ENCODE peak calls at places on chromosome 7, in nine cellular contexts. P is fibroblast of lung, O is GM23338, R is brain microvascular endothelial cell, E is transverse colon, I is right lobe of liver, T is DND-41, A is IMR-90, C is heart right ventricle. H is an unnamed sample.

GRCh38 chr7:40808409-40808942 is 673.7 kb downstream of the SUGCT start:
- DNase-seq in A (peak), T (no peak), E (no peak), O (no peak), I (no peak), C (no peak), P (peak), R (peak), H (peak)

GRCh38 chr7:102895602-102896001 is 17.2 kb upstream of the LRRC17 start:
- DNase-seq in T (no peak), C (no peak), O (no peak), R (no peak), E (no peak), A (no peak), I (no peak), P (peak), H (no peak)

GRCh38 chr7:3267928-3268690 is 32.9 kb upstream of the SDK1 start:
- DNase-seq in E (no peak), O (no peak), T (no peak), I (no peak), P (peak), R (peak), A (peak), C (no peak), H (peak)

GRCh38 chr7:12570148-12570528 is 382 bp upstream of the SCIN start:
- DNase-seq in T (no peak), R (no peak), O (peak), C (no peak), E (peak), I (no peak), P (no peak), A (no peak), H (peak)

GRCh38 chr7:131225619-131226101 is 102.0 kb upstream of the MKLN1 start:
- DNase-seq in O (no peak), R (no peak), C (peak), T (no peak), A (peak), I (no peak), E (peak), P (peak), H (peak)

GRCh38 chr7:45324683-45325237 is 167.2 kb downstream of the RAMP3 start:
- DNase-seq in A (no peak), T (no peak), E (no peak), C (no peak), P (peak), O (no peak), I (no peak), R (no peak), H (peak)

GRCh38 chr7:70092314-70093303 is 494.3 kb downstream of the AUTS2 start:
- DNase-seq in I (no peak), R (no peak), A (peak), E (no peak), T (no peak), O (no peak), P (peak), C (peak), H (peak)

GRCh38 chr7:110856704-110857103 is 234.2 kb upstream of the LRRN3 start:
- DNase-seq in R (peak), A (peak), P (no peak), O (peak), I (no peak), E (no peak), C (no peak), T (no peak), H (no peak)

GRCh38 chr7:20417260-20417659 is 86.6 kb downstream of the ITGB8 start:
- DNase-seq in P (no peak), C (no peak), E (peak), I (no peak), O (no peak), A (no peak), T (no peak), R (no peak), H (no peak)

GRCh38 chr7:108307246-108307982 is 148.8 kb downstream of the NRCAM start:
- DNase-seq in A (no peak), R (no peak), P (no peak), E (no peak), T (no peak), I (no peak), C (no peak), O (no peak), H (no peak)

GRCh38 chr7:157588271-157588589 is 251.4 kb downstream of the DNAJB6 start:
- DNase-seq in O (no peak), A (no peak), I (no peak), C (no peak), R (no peak), E (no peak), P (no peak), T (no peak), H (no peak)

GRCh38 chr7:36390199-36391090 is 783 bp downstream of the ANLN start:
- DNase-seq in O (peak), A (peak), I (peak), P (peak), C (peak), R (peak), T (peak), E (peak), H (peak)

GRCh38 chr7:133703547-133703946 is 423.6 kb upstream of the LRGUK start:
- DNase-seq in C (peak), T (no peak), I (no peak), R (peak), O (no peak), A (peak), E (no peak), P (peak), H (peak)

DNA sequence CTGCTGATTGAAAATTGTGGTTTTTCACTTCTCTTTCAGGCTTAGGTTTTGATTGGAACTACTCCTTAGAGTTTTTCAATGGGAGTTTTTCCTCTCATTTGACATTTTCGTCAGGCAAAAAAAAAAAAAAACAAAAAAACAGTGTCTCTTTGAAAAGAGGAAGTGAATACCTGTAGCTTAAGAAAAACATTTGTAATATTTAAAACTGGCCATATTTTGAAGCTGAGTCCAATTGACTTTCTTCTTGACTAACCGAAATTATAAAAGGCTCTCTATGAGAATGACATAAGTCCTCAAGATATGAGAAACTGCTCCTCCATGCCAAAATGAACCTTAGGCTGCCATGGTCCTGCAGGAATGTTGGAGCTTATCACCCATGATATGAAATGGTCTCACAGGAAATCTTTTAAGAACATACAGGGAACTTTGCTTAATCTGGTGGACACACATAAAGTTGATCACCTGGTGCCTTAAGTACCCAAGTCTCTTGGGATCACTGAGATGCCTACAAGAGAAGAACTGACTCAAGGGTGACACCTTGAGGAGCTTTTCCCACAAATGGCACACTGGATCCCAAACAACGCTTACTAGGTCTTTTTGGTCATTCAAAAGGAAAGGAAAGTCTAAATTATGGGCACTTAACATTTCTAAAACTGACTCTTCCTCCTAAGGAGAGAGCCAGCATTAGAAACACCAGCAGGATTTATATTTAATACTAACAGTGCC is 263.4 kb downstream of the CDC14C start:
- DNase-seq in C (no peak), E (no peak), O (peak), T (no peak), A (no peak), R (no peak), I (no peak), P (no peak), H (no peak)
- TF ChIP-seq CTCF in C (peak), E (no peak), O (peak), T (peak), A (no peak), R (no peak), I (no peak), P (no peak), H (no peak)

DNA sequence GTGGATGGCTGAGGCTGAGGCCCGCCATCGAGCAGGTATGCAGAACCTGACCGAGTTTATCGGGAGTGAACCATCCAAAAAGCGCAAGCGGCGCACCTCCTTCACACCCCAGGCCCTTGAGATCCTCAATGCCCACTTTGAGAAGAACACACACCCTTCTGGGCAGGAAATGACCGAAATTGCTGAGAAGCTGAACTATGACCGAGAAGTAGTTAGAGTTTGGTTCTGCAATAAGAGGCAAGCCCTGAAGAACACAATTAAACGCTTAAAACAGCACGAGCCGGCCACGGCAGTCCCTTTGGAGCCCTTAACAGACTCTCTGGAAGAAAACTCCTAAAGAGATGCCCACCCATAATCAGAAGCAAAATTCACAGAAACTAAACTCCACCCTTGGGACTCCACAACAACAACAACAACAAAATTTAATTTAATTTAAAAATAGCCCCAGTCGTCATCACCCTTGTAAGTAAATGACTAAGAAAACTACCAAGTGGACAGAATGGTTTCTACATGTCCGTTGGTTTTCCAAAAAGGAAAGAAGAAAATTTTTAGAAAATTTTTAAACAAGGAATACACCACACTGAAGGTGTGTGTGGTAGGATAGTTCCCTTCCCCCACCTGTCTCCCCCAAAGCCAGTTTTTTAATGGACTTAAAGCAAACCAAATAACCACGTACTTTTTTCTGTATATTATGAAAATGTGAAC is 101.7 kb upstream of the YAE1 start:
- DNase-seq in O (no peak), E (peak), A (no peak), T (no peak), R (no peak), C (no peak), P (no peak), I (no peak), H (no peak)
- H3K4me3 ChIP-seq in O (no peak), E (peak), A (no peak), T (no peak), R (no peak), C (no peak), P (no peak), I (no peak), H (no peak)

DNA sequence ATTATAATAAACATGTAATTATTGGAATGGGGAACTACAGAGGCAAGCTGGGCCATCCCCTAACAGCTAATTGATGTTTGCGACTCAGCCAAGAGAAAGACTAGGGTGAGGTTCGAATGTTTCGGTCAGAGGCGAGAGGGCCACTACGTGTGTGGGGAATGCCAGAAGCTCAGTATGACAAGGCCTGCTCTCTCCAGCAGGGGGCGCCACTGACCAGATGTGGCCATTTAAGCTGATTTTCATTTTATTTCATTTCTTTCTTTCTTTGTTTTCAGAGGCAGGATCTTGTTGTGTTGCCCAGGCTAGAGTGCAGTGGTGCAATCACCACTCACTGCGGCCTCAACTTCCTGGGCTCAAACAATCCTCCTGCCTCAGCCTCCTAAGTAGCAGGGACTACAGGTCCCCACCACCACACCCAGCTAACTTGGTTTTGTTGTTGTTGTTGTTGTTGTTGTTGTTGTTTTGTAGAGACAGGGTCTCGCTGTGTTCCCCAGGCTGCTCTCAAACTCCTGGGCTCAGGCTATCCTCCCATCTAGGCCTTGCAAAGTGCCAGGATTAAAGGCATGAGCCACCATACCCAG is 38.1 kb downstream of the TMEM130 start:
- DNase-seq in A (peak), R (peak), I (no peak), T (peak), O (peak), C (no peak), P (no peak), E (peak), H (peak)
- TF ChIP-seq CTCF in A (peak), R (peak), I (peak), T (peak), O (peak), C (peak), P (peak), E (peak), H (peak)

GRCh38 chr7:69018200-69018599 is 580.1 kb upstream of the AUTS2 start:
- DNase-seq in T (no peak), C (no peak), E (no peak), O (peak), A (no peak), I (no peak), P (no peak), R (no peak), H (no peak)
- H3K4me3 ChIP-seq in T (no peak), C (no peak), E (no peak), O (no peak), A (no peak), I (no peak), P (no peak), R (no peak), H (no peak)

GRCh38 chr7:142671506-142671905 is 77.8 kb upstream of the PRSS1 start:
- DNase-seq in R (no peak), T (no peak), A (no peak), E (no peak), C (no peak), P (no peak), I (no peak), O (no peak), H (no peak)

GRCh38 chr7:142668495-142668894 is 80.8 kb upstream of the PRSS1 start:
- DNase-seq in O (no peak), E (no peak), P (no peak), I (no peak), T (no peak), A (no peak), R (no peak), C (no peak), H (no peak)

GRCh38 chr7:142670504-142670903 is 78.8 kb upstream of the PRSS1 start:
- DNase-seq in O (no peak), R (no peak), C (no peak), E (no peak), P (no peak), A (no peak), T (no peak), I (no peak), H (no peak)

DNA sequence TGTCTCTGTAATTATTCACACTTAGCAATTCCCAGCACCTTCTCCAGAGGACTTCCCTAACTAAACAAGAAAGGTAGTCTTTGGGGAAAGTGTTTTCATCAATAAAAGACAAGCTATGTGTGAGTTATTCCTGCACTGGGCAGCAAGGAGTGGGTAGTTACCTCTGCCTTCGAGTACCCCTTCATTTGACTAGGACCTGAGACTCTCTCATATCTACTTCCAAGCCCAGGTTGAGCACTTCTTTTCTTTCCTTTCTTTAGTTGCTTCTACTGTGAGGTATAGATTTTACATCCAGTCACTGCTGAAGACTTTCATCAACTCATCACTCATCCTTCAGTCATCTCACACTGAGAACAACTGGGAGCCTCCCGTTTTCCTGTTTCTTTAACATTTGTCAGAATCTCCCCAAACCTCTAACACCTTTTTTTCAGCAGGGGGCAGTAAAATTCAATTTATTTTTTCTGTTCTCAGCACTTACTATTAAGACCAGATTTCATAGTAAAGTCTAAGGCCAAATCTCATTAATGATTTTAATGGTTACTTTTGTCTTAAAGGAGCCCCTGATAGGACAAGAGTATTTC is 80.1 kb upstream of the PRSS1 start:
- DNase-seq in P (peak), C (no peak), O (peak), T (no peak), E (no peak), A (peak), I (no peak), R (peak), H (peak)
- TF ChIP-seq CTCF in P (peak), C (peak), O (peak), T (no peak), E (peak), A (peak), I (peak), R (peak), H (peak)

GRCh38 chr7:7709263-7709662 is 9.1 kb downstream of the RPA3 start:
- DNase-seq in T (no peak), E (no peak), A (no peak), P (no peak), R (no peak), I (no peak), O (peak), C (no peak), H (no peak)

GRCh38 chr7:7706556-7706955 is 11.9 kb downstream of the RPA3 start:
- DNase-seq in T (no peak), A (no peak), E (no peak), O (no peak), C (no peak), P (no peak), R (no peak), I (no peak), H (no peak)

GRCh38 chr7:7706101-7706511 is 12.3 kb downstream of the RPA3 start:
- DNase-seq in A (no peak), P (no peak), I (no peak), E (no peak), C (no peak), R (no peak), O (no peak), T (no peak), H (no peak)

GRCh38 chr7:7705316-7705715 is 13.1 kb downstream of the RPA3 start:
- DNase-seq in P (no peak), T (no peak), O (no peak), A (peak), I (no peak), R (no peak), C (no peak), E (no peak), H (no peak)

DNA sequence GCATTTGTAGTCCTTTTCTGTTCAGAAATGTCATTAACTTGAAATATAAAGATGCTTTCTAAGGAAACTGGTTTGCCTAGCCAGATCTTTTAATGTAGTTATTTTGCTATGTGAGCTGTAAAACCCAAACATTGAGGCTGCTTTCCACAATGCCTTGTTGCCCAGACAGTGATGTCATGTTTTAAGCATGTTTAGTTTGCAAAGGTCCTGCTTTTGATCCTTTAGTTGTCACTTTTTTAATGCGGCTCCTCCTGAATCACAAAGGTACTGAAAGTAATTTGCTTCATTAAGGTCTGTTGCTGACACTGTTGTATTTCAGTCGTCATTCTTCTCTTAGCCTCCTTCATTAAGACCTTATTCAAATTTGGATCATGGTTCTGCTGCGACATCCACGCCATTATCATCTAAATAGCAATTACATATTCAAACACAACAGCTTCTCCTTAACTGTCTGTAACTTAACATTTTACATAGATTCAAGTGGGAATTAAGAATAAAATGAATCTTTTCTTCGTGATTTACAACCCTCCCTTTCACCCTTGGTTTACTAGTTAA is 10.6 kb downstream of the RPA3 start:
- DNase-seq in T (no peak), O (peak), E (no peak), R (peak), A (peak), P (peak), I (no peak), C (no peak), H (peak)
- H3K4me3 ChIP-seq in T (no peak), O (peak), E (no peak), R (no peak), A (no peak), P (no peak), I (no peak), C (no peak), H (no peak)

GRCh38 chr7:30068117-30068516 is 39.9 kb downstream of the PLEKHA8 start:
- DNase-seq in P (peak), E (no peak), C (no peak), I (no peak), T (no peak), R (peak), O (no peak), A (peak), H (peak)

GRCh38 chr7:30066697-30067096 is 38.5 kb downstream of the PLEKHA8 start:
- DNase-seq in R (no peak), O (no peak), I (no peak), E (no peak), P (no peak), C (no peak), A (no peak), T (no peak), H (no peak)

GRCh38 chr7:30057741-30058140 is 29.5 kb downstream of the PLEKHA8 start:
- DNase-seq in O (no peak), T (no peak), E (no peak), I (no peak), A (peak), R (no peak), C (no peak), P (peak), H (no peak)

GRCh38 chr7:30065746-30066145 is 37.5 kb downstream of the PLEKHA8 start:
- DNase-seq in I (no peak), E (no peak), A (no peak), C (no peak), T (no peak), O (no peak), R (no peak), P (no peak), H (no peak)

GRCh38 chr7:30062587-30062986 is 34.4 kb downstream of the PLEKHA8 start:
- DNase-seq in E (no peak), A (peak), R (no peak), T (no peak), P (peak), C (no peak), O (peak), I (no peak), H (peak)
- TF ChIP-seq CTCF in E (peak), A (peak), R (peak), T (peak), P (peak), C (peak), O (peak), I (peak), H (peak)

GRCh38 chr7:29146082-29146706 is at the start of gene CPVL:
- DNase-seq in R (no peak), T (peak), E (peak), I (peak), P (peak), A (no peak), C (peak), O (peak), H (no peak)

GRCh38 chr7:29146888-29147609 is 712 bp upstream of the CPVL start:
- DNase-seq in T (no peak), O (peak), E (peak), R (no peak), P (peak), I (no peak), A (no peak), C (peak), H (no peak)

GRCh38 chr7:29143698-29144203 is 2.6 kb downstream of the CPVL start:
- DNase-seq in C (no peak), E (no peak), P (no peak), A (no peak), I (no peak), O (no peak), T (no peak), R (no peak), H (no peak)

GRCh38 chr7:29147821-29148220 is 1.5 kb upstream of the CPVL start:
- DNase-seq in T (no peak), O (no peak), P (no peak), R (no peak), C (peak), I (no peak), A (no peak), E (no peak), H (no peak)

GRCh38 chr7:29145553-29146081 is 720 bp downstream of the CPVL start:
- DNase-seq in I (no peak), P (no peak), O (peak), T (no peak), E (no peak), R (no peak), C (no peak), A (no peak), H (no peak)
- H3K4me3 ChIP-seq in I (peak), P (no peak), O (peak), T (peak), E (peak), R (peak), C (peak), A (no peak), H (no peak)

GRCh38 chr7:24318326-24318725 is 34.3 kb downstream of the NPY start:
- DNase-seq in T (no peak), I (no peak), A (no peak), R (no peak), P (no peak), C (no peak), O (peak), E (no peak), H (peak)
- TF ChIP-seq CTCF in T (peak), I (peak), A (peak), R (peak), P (peak), C (no peak), O (peak), E (no peak), H (peak)

H was measured in fibroblast of pulmonary artery.